ENCODE peak calls at places on chromosomes 6 and 20, in seven cellular contexts. M is pancreas; L is fibroblast of lung; S is CD4-positive, CD25-positive, alpha-beta regulatory T cell; T is GM23248; F is AG04450; I is foreskin keratinocyte. Y is an unnamed sample.

GRCh38 chr20:12928755-12929401 is 79.9 kb upstream of the SPTLC3 start:
- DNase-seq in M (no peak), L (peak; percentile 70), S (no peak), T (peak; percentile 84), F (peak; percentile 42), I (peak; percentile 76), Y (no peak)

GRCh38 chr6:36633915-36634314 is 39.8 kb downstream of the SRSF3 start:
- DNase-seq in M (peak; percentile 82), L (peak; percentile 92), S (no peak), T (peak; percentile 37), F (peak; percentile 60), I (no peak), Y (no peak)

GRCh38 chr6:161011509-161012480 is 20.2 kb downstream of the MAP3K4 start:
- DNase-seq in M (no peak), L (peak; percentile 77), S (no peak), T (peak; percentile 35), F (no peak), I (no peak), Y (no peak)

GRCh38 chr6:155693573-155694428 is 238.2 kb upstream of the NOX3 start:
- DNase-seq in M (no peak), L (no peak), S (no peak), T (no peak), F (no peak), I (no peak), Y (no peak)

GRCh38 chr20:33896509-33896908 is 85.4 kb downstream of the CHMP4B start:
- DNase-seq in M (no peak), L (peak; percentile 75), S (no peak), T (peak; percentile 35), F (no peak), I (no peak), Y (no peak)

GRCh38 chr20:23304616-23305015 is 46.0 kb upstream of the NXT1 start:
- DNase-seq in M (no peak), L (no peak), S (no peak), T (no peak), F (no peak), I (no peak), Y (no peak)

GRCh38 chr6:129748212-129748900 is 38.4 kb upstream of the ARHGAP18 start:
- DNase-seq in M (no peak), L (peak; percentile 76), S (peak; percentile 68), T (peak; percentile 36), F (no peak), I (peak; percentile 80), Y (no peak)

GRCh38 chr6:157068691-157069228 is 254.6 kb downstream of the TMEM242 start:
- DNase-seq in M (no peak), L (no peak), S (no peak), T (no peak), F (no peak), I (peak; percentile 13), Y (no peak)

GRCh38 chr6:144062757-144063156 is 32.6 kb downstream of the SF3B5 start:
- DNase-seq in M (no peak), L (no peak), S (no peak), T (no peak), F (no peak), I (no peak), Y (no peak)

GRCh38 chr6:12408752-12409151 is 118.6 kb downstream of the EDN1 start:
- DNase-seq in M (no peak), L (no peak), S (no peak), T (no peak), F (no peak), I (no peak), Y (no peak)

GRCh38 chr20:62761058-62761758 is 35.1 kb upstream of the MRGBP start:
- DNase-seq in M (no peak), L (no peak), S (no peak), T (peak; percentile 38), F (no peak), I (no peak), Y (no peak)

GRCh38 chr20:38214256-38214870 is 46.2 kb downstream of the KIAA1755 start:
- DNase-seq in M (peak; percentile 39), L (no peak), S (no peak), T (no peak), F (no peak), I (no peak), Y (no peak)

GRCh38 chr6:160013987-160014868 is 45.3 kb downstream of the IGF2R start:
- DNase-seq in M (no peak), L (no peak), S (peak; percentile 28), T (peak; percentile 32), F (no peak), I (no peak), Y (no peak)

GRCh38 chr6:144581807-144582537 is 296.8 kb downstream of the UTRN start:
- DNase-seq in M (no peak), L (peak; percentile 57), S (peak; percentile 24), T (peak; percentile 65), F (no peak), I (no peak), Y (no peak)

GRCh38 chr20:35269055-35269781 is 8.7 kb downstream of the MMP24OS start:
- DNase-seq in M (peak; percentile 75), L (peak; percentile 48), S (peak; percentile 19), T (peak; percentile 77), F (no peak), I (no peak), Y (peak; percentile 71)

GRCh38 chr20:53685070-53685595 is 91.5 kb upstream of the ZNF217 start:
- DNase-seq in M (no peak), L (no peak), S (no peak), T (no peak), F (no peak), I (no peak), Y (no peak)

GRCh38 chr6:140744648-140745320 is 1370.3 kb upstream of the CITED2 start:
- DNase-seq in M (no peak), L (peak; percentile 69), S (no peak), T (peak; percentile 75), F (no peak), I (peak; percentile 40), Y (no peak)

GRCh38 chr6:35718911-35719381 is 17.9 kb upstream of the ARMC12 start:
- DNase-seq in M (no peak), L (peak; percentile 34), S (no peak), T (no peak), F (no peak), I (no peak), Y (no peak)

GRCh38 chr20:59709636-59710035 is 105.3 kb downstream of the PHACTR3 start:
- DNase-seq in M (no peak), L (no peak), S (no peak), T (no peak), F (no peak), I (no peak), Y (no peak)

GRCh38 chr6:38184041-38184779 is 364.7 kb downstream of the ZFAND3 start:
- DNase-seq in M (no peak), L (no peak), S (no peak), T (no peak), F (no peak), I (no peak), Y (no peak)

GRCh38 chr6:5270093-5270680 is 8.9 kb downstream of the FARS2 start:
- DNase-seq in M (no peak), L (no peak), S (no peak), T (no peak), F (no peak), I (no peak), Y (no peak)

GRCh38 chr6:46419576-46420002 is 71.7 kb downstream of the RCAN2 start:
- DNase-seq in M (no peak), L (peak; percentile 85), S (no peak), T (peak; percentile 86), F (peak; percentile 15), I (no peak), Y (peak; percentile 70)

GRCh38 chr20:61370841-61371303 is 118.8 kb downstream of the CDH4 start:
- DNase-seq in M (no peak), L (no peak), S (no peak), T (no peak), F (no peak), I (no peak), Y (no peak)

GRCh38 chr6:37603284-37603683 is 94.4 kb downstream of the MDGA1 start:
- DNase-seq in M (no peak), L (no peak), S (no peak), T (no peak), F (no peak), I (no peak), Y (no peak)

GRCh38 chr20:43680976-43681375 is 14.1 kb downstream of the MYBL2 start:
- DNase-seq in M (no peak), L (no peak), S (no peak), T (peak; percentile 55), F (no peak), I (no peak), Y (no peak)
- H3K27ac ChIP-seq in M (peak overlapping the region; percentile 84), L (no peak overlapping the region), S (no peak overlapping the region), T (no peak overlapping the region), F (no peak overlapping the region), I (no peak overlapping the region), Y (no peak overlapping the region)

GRCh38 chr6:119552016-119552415 is 202.5 kb upstream of the MAN1A1 start:
- DNase-seq in M (no peak), L (no peak), S (no peak), T (peak; percentile 57), F (no peak), I (no peak), Y (no peak)

GRCh38 chr6:119562168-119562567 is 212.6 kb upstream of the MAN1A1 start:
- DNase-seq in M (no peak), L (no peak), S (no peak), T (no peak), F (no peak), I (no peak), Y (no peak)

GRCh38 chr6:119557239-119557638 is 207.7 kb upstream of the MAN1A1 start:
- DNase-seq in M (no peak), L (no peak), S (no peak), T (no peak), F (no peak), I (no peak), Y (no peak)
- H3K27ac ChIP-seq in M (no peak overlapping the region), L (no peak overlapping the region), S (no peak overlapping the region), T (no peak overlapping the region), F (no peak overlapping the region), I (no peak overlapping the region), Y (no peak overlapping the region)

GRCh38 chr20:45347936-45348809 is at the start of gene SDC4:
- DNase-seq in M (peak; percentile 91), L (peak; percentile 62), S (peak; percentile 41), T (peak; percentile 88), F (no peak), I (no peak), Y (peak; percentile 56)
- H3K27ac ChIP-seq in M (peak within 1 kb of the TSS; percentile 76), L (peak within 1 kb of the TSS; percentile 83), S (peak within 1 kb of the TSS; percentile 66), T (peak within 1 kb of the TSS; percentile 99), F (peak within 1 kb of the TSS; percentile 70), I (peak within 1 kb of the TSS; percentile 92), Y (peak within 1 kb of the TSS; percentile 34)

GRCh38 chr20:9344080-9344920 is 170.1 kb upstream of the LAMP5 start:
- DNase-seq in M (no peak), L (peak; percentile 73), S (no peak), T (peak; percentile 54), F (no peak), I (no peak), Y (no peak)
- H3K27ac ChIP-seq in M (no peak overlapping the region), L (no peak overlapping the region), S (no peak overlapping the region), T (peak overlapping the region; percentile 13), F (no peak overlapping the region), I (no peak overlapping the region), Y (no peak overlapping the region)

DNA sequence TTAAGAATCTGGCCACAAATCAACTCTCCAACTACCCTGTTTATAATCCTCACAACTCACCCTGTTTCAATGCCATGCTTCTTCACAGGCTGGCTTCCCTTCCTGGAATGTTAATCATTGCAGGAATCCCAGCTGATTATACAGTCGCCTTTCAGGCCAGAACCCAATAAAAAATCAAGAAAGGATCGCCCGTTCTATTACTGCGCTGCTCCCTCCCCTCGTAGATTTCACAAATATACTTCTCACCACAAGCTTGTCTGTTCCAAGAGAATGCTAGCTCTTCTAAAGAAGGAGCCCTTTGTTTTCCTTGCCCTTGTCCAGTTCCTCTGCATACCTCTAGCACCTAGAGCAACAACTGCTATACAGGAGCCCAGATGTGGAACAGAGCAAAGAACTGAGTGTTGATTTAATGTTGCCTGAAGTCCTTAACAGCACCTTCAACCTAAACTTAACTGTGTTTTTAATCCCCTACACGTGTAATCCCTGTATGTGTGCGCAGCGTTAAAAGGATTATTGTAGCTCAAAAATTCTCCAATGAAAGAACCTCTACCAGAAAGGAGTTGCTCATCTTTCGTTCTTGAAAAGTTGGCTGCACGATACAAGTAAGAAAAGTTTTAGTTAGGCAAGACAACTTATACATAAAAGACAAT is 988 bp downstream of the ECHDC1 start:
- DNase-seq in M (no peak), L (peak; percentile 22), S (no peak), T (peak; percentile 63), F (no peak), I (no peak), Y (no peak)
- H3K27ac ChIP-seq in M (peak overlapping the region; percentile 55), L (peak overlapping the region; percentile 89), S (peak overlapping the region; percentile 79), T (peak overlapping the region; percentile 78), F (peak overlapping the region; percentile 93), I (peak overlapping the region; percentile 78), Y (peak overlapping the region; percentile 73)